ENCODE peak calls at places on chromosomes 11 and 22, in five cellular contexts. I is cardiac muscle cell, V is pancreas, R is lower lobe of right lung, N is ovary. T is an unnamed sample. For H3K36me3, the result is how much of the 10 kb centered on the place peaks cover.

GRCh38 chr22:37312549-37313183 is 30.4 kb downstream of the CYTH4 start:
- DNase-seq in V (no peak), R (no peak), N (no peak), I (no peak), T (no peak)

GRCh38 chr11:31932879-31933278 is 121.8 kb upstream of the PAX6 start:
- DNase-seq in N (no peak), R (no peak), I (no peak), V (no peak), T (no peak)

GRCh38 chr11:112968988-112969714 is 7.9 kb downstream of the NCAM1 start:
- DNase-seq in R (no peak), N (no peak), V (no peak), I (peak), T (no peak)

GRCh38 chr11:81220166-81220895 is 1513.3 kb downstream of the FAM181B start:
- DNase-seq in R (no peak), I (no peak), V (no peak), N (no peak), T (no peak)

GRCh38 chr11:80727315-80727714 is 1286.5 kb upstream of the TENM4 start:
- DNase-seq in N (no peak), V (no peak), I (peak), R (no peak), T (no peak)

GRCh38 chr22:30453731-30454510 is 17.9 kb downstream of the SEC14L3 start:
- DNase-seq in R (peak), N (no peak), V (no peak), I (peak), T (peak)

GRCh38 chr22:24580276-24580675 is 12.6 kb downstream of the LRRC75B start:
- DNase-seq in N (no peak), R (no peak), I (peak), V (no peak), T (no peak)

GRCh38 chr11:87300640-87301381 is 263.1 kb downstream of the TMEM135 start:
- DNase-seq in N (no peak), I (no peak), R (no peak), V (no peak), T (no peak)

GRCh38 chr11:56700242-56700918 is 1.5 kb downstream of the OR9G1 start:
- DNase-seq in R (no peak), V (no peak), I (no peak), N (no peak), T (no peak)

GRCh38 chr11:122439911-122440782 is 215.4 kb upstream of the UBASH3B start:
- DNase-seq in R (no peak), N (peak), V (no peak), I (peak), T (no peak)

GRCh38 chr11:100878474-100878873 is 191.4 kb downstream of the ARHGAP42 start:
- DNase-seq in R (no peak), I (peak), V (no peak), N (no peak), T (peak)

GRCh38 chr11:110095554-110095953 is 2.4 kb downstream of the ZC3H12C start:
- DNase-seq in V (no peak), N (no peak), I (peak), R (no peak), T (no peak)

GRCh38 chr11:121389651-121390050 is 62.5 kb upstream of the SORL1 start:
- DNase-seq in I (peak), V (no peak), N (no peak), R (no peak), T (no peak)

GRCh38 chr11:11149671-11150459 is 203.2 kb downstream of the CSNK2A3 start:
- DNase-seq in I (no peak), N (no peak), R (no peak), V (no peak), T (no peak)

GRCh38 chr22:37088750-37089408 is 20.6 kb downstream of the TMPRSS6 start:
- DNase-seq in I (no peak), N (no peak), V (no peak), R (no peak), T (no peak)

GRCh38 chr22:23192133-23192532 is 11.8 kb downstream of the BCR start:
- DNase-seq in I (no peak), R (peak), V (peak), N (no peak), T (no peak)

GRCh38 chr22:42294034-42294985 is 23.9 kb upstream of the TCF20 start:
- DNase-seq in R (no peak), N (peak), I (peak), V (peak), T (no peak)

GRCh38 chr22:38414009-38414395 is 41.0 kb downstream of the KCNJ4 start:
- DNase-seq in R (peak), N (peak), V (no peak), I (no peak), T (no peak)

GRCh38 chr11:34345012-34345804 is 12.6 kb downstream of the ABTB2 start:
- DNase-seq in I (peak), R (no peak), V (peak), N (peak), T (no peak)

GRCh38 chr11:83023410-83023809 is 48.3 kb downstream of the RAB30 start:
- DNase-seq in I (no peak), R (no peak), V (no peak), N (no peak), T (no peak)

GRCh38 chr22:38345782-38346181 is 28.5 kb upstream of the CSNK1E start:
- DNase-seq in R (peak), N (peak), V (peak), I (no peak), T (no peak)

GRCh38 chr11:32830413-32830738 is 649 bp downstream of the PRRG4 start:
- DNase-seq in I (peak), V (peak), N (no peak), R (peak), T (no peak)

GRCh38 chr11:35250631-35251030 is 111.7 kb downstream of the CD44 start:
- DNase-seq in I (no peak), V (no peak), R (no peak), N (no peak), T (no peak)

GRCh38 chr11:34303028-34303427 is 54.8 kb downstream of the ABTB2 start:
- DNase-seq in I (peak), V (no peak), N (no peak), R (no peak), T (no peak)

GRCh38 chr11:94568717-94569116 is 1.5 kb downstream of the PIWIL4 start:
- DNase-seq in R (no peak), V (no peak), I (no peak), N (no peak), T (no peak)

GRCh38 chr11:12704049-12704448 is 29.8 kb downstream of the TEAD1 start:
- DNase-seq in N (no peak), I (peak), V (no peak), R (no peak), T (no peak)

GRCh38 chr11:16082532-16083055 is 273.8 kb downstream of the SOX6 start:
- DNase-seq in I (no peak), V (no peak), R (no peak), N (no peak), T (no peak)

GRCh38 chr11:43359432-43359818 is 705 bp downstream of the TTC17 start:
- DNase-seq in V (peak), N (no peak), I (peak), R (no peak), T (peak)

GRCh38 chr22:40954095-40954494 is 2.9 kb downstream of the RBX1 start:
- DNase-seq in N (no peak), R (no peak), V (no peak), I (no peak), T (no peak)

GRCh38 chr11:26950260-26950719 is 43.6 kb upstream of the FIBIN start:
- DNase-seq in V (no peak), I (peak), N (no peak), R (peak), T (no peak)

GRCh38 chr11:58796333-58797049 is 48.0 kb downstream of the GLYATL2 start:
- DNase-seq in I (no peak), N (no peak), R (no peak), V (no peak), T (no peak)

GRCh38 chr22:49004484-49005399 is 822.9 kb downstream of the BRD1 start:
- DNase-seq in N (no peak), V (no peak), R (no peak), I (no peak), T (no peak)

GRCh38 chr11:57240007-57240406 is 3.0 kb upstream of the APLNR start:
- DNase-seq in N (no peak), I (no peak), V (no peak), R (no peak), T (peak)

GRCh38 chr11:2748061-2748813 is 48.4 kb upstream of the KCNQ1OT1 start:
- DNase-seq in N (peak), R (peak), V (no peak), I (no peak), T (no peak)

GRCh38 chr11:121634889-121635288 is 182.1 kb upstream of the SORL1-AS1 start:
- DNase-seq in R (no peak), I (peak), V (no peak), N (no peak), T (no peak)

GRCh38 chr22:27512283-27512761 is 289.2 kb downstream of the MN1 start:
- DNase-seq in I (peak), N (peak), R (peak), V (peak), T (no peak)

GRCh38 chr11:64864135-64864472 is 14.3 kb downstream of the EHD1 start:
- DNase-seq in I (no peak), V (peak), R (no peak), N (no peak), T (no peak)

GRCh38 chr11:43870981-43871550 is 9.6 kb upstream of the ALKBH3 start:
- DNase-seq in I (no peak), N (no peak), V (no peak), R (no peak), T (no peak)

DNA sequence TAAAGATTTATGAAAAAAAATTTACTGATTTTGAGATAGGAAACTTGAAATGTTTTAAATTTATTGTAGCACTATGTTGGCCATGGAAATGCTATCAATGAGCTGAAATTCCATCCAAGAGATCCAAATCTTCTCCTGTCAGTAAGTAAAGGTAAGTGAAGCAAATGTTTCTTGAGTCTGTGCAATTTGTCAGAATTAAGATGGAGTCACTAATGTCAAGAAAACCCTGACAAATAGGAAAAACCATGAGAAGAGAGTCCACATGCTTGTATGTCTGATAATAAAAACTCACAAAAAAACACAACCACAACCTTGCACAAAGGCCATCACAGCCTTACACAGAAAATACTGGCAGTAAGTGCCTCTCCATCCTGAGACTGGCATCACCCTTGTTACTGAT is 12.9 kb downstream of the EED start:
- DNase-seq in V (no peak), I (no peak), N (no peak), R (no peak), T (no peak)
- H3K36me3 ChIP-seq in V (under half), I (under half), N (under half), R (half or more), T (under half)

GRCh38 chr11:69916806-69917387 is 97.7 kb upstream of the FGF3 start:
- DNase-seq in I (no peak), N (no peak), V (no peak), R (no peak), T (no peak)

GRCh38 chr11:69917529-69917928 is 98.3 kb upstream of the FGF3 start:
- DNase-seq in N (no peak), V (no peak), I (no peak), R (no peak), T (no peak)

GRCh38 chr11:69915151-69915500 is 95.9 kb upstream of the FGF3 start:
- DNase-seq in R (no peak), V (no peak), I (no peak), N (no peak), T (no peak)

GRCh38 chr11:69914286-69915150 is 95.3 kb upstream of the FGF3 start:
- DNase-seq in V (no peak), R (peak), I (no peak), N (peak), T (peak)

GRCh38 chr11:69915501-69916250 is 96.5 kb upstream of the FGF3 start:
- DNase-seq in N (peak), I (peak), V (peak), R (peak), T (peak)
- TF ChIP-seq CTCF in N (peak), I (peak), V (peak), R (peak), T (peak)

GRCh38 chr22:45844949-45845613 is 131.9 kb downstream of the WNT7B start:
- DNase-seq in R (no peak), N (no peak), I (no peak), V (no peak), T (no peak)

GRCh38 chr22:45846952-45847351 is 130.0 kb downstream of the WNT7B start:
- DNase-seq in N (no peak), I (no peak), R (no peak), V (no peak), T (no peak)

GRCh38 chr22:45852826-45853225 is 124.1 kb downstream of the WNT7B start:
- DNase-seq in N (no peak), R (no peak), V (no peak), I (no peak), T (no peak)

GRCh38 chr22:45844009-45844408 is 133.0 kb downstream of the WNT7B start:
- DNase-seq in N (no peak), I (no peak), R (no peak), V (no peak), T (no peak)

GRCh38 chr22:45848904-45849303 is 128.1 kb downstream of the WNT7B start:
- DNase-seq in N (no peak), I (no peak), R (no peak), V (no peak), T (no peak)
- H3K36me3 ChIP-seq in N (under half), I (under half), R (under half), V (under half), T (under half)

GRCh38 chr11:48384670-48385069 is 18.4 kb upstream of the OR4C5 start:
- DNase-seq in R (no peak), V (no peak), I (no peak), N (no peak), T (no peak)
- TF ChIP-seq CTCF in R (no peak), V (no peak), I (no peak), N (no peak), T (no peak)

DNA sequence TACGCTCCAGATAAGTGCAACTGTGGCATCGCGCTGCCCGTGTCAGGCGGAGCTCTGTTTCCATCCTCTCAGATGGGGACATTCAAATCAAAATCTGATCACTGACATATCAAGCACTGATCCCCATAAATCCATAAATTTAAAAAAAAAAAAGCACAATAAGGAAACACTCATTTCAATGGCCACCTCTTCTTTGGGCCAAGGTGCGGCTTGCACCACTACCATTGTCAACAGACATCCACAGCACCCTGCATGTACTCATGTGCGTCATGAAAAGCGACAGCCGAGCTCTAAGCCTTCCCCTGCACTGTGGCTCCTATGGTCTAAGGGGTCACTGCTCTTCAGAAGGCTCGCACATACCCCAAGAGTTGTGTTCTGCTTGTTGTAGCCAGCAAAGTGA is 26.7 kb upstream of the SERPIND1 start:
- DNase-seq in R (no peak), I (no peak), V (no peak), N (no peak), T (no peak)
- H3K36me3 ChIP-seq in R (half or more), I (under half), V (under half), N (under half), T (under half)

GRCh38 chr11:74025467-74026166 is 16.7 kb upstream of the UCP3 start:
- DNase-seq in I (no peak), V (no peak), R (no peak), N (no peak), T (no peak)
- TF ChIP-seq CTCF in I (no peak), V (no peak), R (no peak), N (no peak), T (no peak)

GRCh38 chr11:117034901-117035300 is 63.3 kb downstream of the SIK3 start:
- DNase-seq in I (no peak), V (no peak), R (no peak), N (no peak), T (no peak)
- H3K36me3 ChIP-seq in I (under half), V (under half), R (under half), N (under half), T (under half)

GRCh38 chr22:35629406-35630234 is 12.5 kb upstream of the MB start:
- DNase-seq in N (peak), I (peak), R (peak), V (peak), T (no peak)

GRCh38 chr22:35624547-35624946 is 7.4 kb upstream of the MB start:
- DNase-seq in N (no peak), I (no peak), R (no peak), V (no peak), T (no peak)

GRCh38 chr22:35628732-35629131 is 11.6 kb upstream of the MB start:
- DNase-seq in N (no peak), V (no peak), R (no peak), I (no peak), T (no peak)

GRCh38 chr22:35625763-35626162 is 8.6 kb upstream of the MB start:
- DNase-seq in N (no peak), R (no peak), I (no peak), V (no peak), T (no peak)

GRCh38 chr22:35627267-35628041 is 10.3 kb upstream of the MB start:
- DNase-seq in N (peak), R (peak), V (peak), I (peak), T (peak)
- TF ChIP-seq CTCF in N (peak), R (peak), V (no peak), I (peak), T (peak)

GRCh38 chr11:111852103-111852502 is 19.3 kb downstream of the ALG9 start:
- DNase-seq in N (no peak), V (no peak), R (no peak), I (no peak), T (no peak)

GRCh38 chr11:111846640-111847039 is 24.7 kb downstream of the ALG9 start:
- DNase-seq in I (peak), N (no peak), R (no peak), V (no peak), T (no peak)

GRCh38 chr11:111851636-111852035 is 19.7 kb downstream of the ALG9 start:
- DNase-seq in V (no peak), I (peak), R (no peak), N (no peak), T (no peak)

GRCh38 chr11:111849631-111850030 is 21.8 kb downstream of the ALG9 start:
- DNase-seq in R (no peak), N (no peak), V (no peak), I (no peak), T (no peak)

DNA sequence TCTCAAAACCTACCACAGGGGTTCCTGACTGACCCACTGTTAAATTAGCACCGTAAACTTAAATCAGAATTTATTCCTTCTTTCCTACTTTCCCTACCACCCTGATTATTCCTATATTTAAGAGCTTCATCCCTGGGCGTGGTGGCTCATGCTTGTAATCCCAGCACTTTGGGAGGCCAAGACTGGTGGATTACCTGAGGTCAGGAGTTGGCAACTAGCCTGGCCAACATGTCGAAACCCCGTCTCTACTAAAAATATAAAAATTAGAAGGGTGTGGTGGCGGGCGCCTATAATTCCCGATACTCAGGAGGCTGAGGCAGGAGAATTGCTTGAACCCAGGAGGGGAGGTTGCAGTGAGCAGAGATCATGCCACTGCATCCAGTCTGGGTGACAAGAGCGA is 20.3 kb downstream of the ALG9 start:
- DNase-seq in V (no peak), I (no peak), N (no peak), R (no peak), T (no peak)
- H3K36me3 ChIP-seq in V (under half), I (under half), N (under half), R (half or more), T (under half)

GRCh38 chr22:20437253-20438065 is at the start of gene SCARF2:
- DNase-seq in N (peak), R (peak), I (peak), V (no peak), T (peak)

GRCh38 chr22:20438066-20438677 is 547 bp upstream of the SCARF2 start:
- DNase-seq in V (no peak), N (peak), I (peak), R (peak), T (no peak)

GRCh38 chr22:20439556-20439927 is 1.9 kb upstream of the SCARF2 start:
- DNase-seq in N (peak), V (no peak), I (no peak), R (no peak), T (no peak)

GRCh38 chr22:20439928-20440575 is 2.4 kb upstream of the SCARF2 start:
- DNase-seq in V (no peak), R (peak), I (no peak), N (peak), T (peak)

GRCh38 chr22:20438678-20439492 is 1.3 kb upstream of the SCARF2 start:
- DNase-seq in R (peak), I (no peak), V (no peak), N (peak), T (peak)
- TF ChIP-seq CTCF in R (peak), I (peak), V (no peak), N (no peak), T (peak)